ENCODE peak calls at places on chromosomes 12 and 14, in ten cellular contexts. One of them, this sample, is unnamed.

GRCh38 chr12:32568241-32568640 is 110.9 kb upstream of the DNM1L start:
- DNase-seq in adrenal gland: no peak
- DNase-seq in brain microvascular endothelial cell: peak; percentile 56
- DNase-seq in cardiac fibroblast: peak; percentile 95
- DNase-seq in hepatocyte: no peak
- DNase-seq in dorsolateral prefrontal cortex: no peak
- DNase-seq in Jurkat, Clone E6-1: no peak
- DNase-seq in uterus: no peak
- DNase-seq in Caco-2: no peak
- DNase-seq in tibial artery: no peak
- DNase-seq in this sample: peak; percentile 60

GRCh38 chr14:63438065-63438757 is 105.0 kb downstream of the PPP2R5E start:
- DNase-seq in adrenal gland: peak; percentile 66
- DNase-seq in brain microvascular endothelial cell: peak; percentile 88
- DNase-seq in cardiac fibroblast: peak; percentile 97
- DNase-seq in hepatocyte: peak; percentile 58
- DNase-seq in dorsolateral prefrontal cortex: no peak
- DNase-seq in Jurkat, Clone E6-1: peak; percentile 41
- DNase-seq in uterus: peak; percentile 73
- DNase-seq in Caco-2: peak; percentile 18
- DNase-seq in tibial artery: peak; percentile 64
- DNase-seq in this sample: peak; percentile 95

GRCh38 chr12:27343255-27344000 is 10.8 kb downstream of the BMAL2 start:
- DNase-seq in adrenal gland: no peak
- DNase-seq in brain microvascular endothelial cell: peak; percentile 88
- DNase-seq in cardiac fibroblast: peak; percentile 95
- DNase-seq in hepatocyte: peak; percentile 19
- DNase-seq in dorsolateral prefrontal cortex: no peak
- DNase-seq in Jurkat, Clone E6-1: no peak
- DNase-seq in uterus: no peak
- DNase-seq in Caco-2: no peak
- DNase-seq in tibial artery: no peak
- DNase-seq in this sample: peak; percentile 68

GRCh38 chr14:77022219-77022852 is 6.2 kb downstream of the IRF2BPL start:
- DNase-seq in adrenal gland: no peak
- DNase-seq in brain microvascular endothelial cell: no peak
- DNase-seq in cardiac fibroblast: no peak
- DNase-seq in hepatocyte: peak; percentile 17
- DNase-seq in dorsolateral prefrontal cortex: no peak
- DNase-seq in Jurkat, Clone E6-1: no peak
- DNase-seq in uterus: no peak
- DNase-seq in Caco-2: no peak
- DNase-seq in tibial artery: no peak
- DNase-seq in this sample: no peak

GRCh38 chr14:75986439-75986765 is 839 bp downstream of the IFT43 start:
- DNase-seq in adrenal gland: no peak
- DNase-seq in brain microvascular endothelial cell: no peak
- DNase-seq in cardiac fibroblast: no peak
- DNase-seq in hepatocyte: no peak
- DNase-seq in dorsolateral prefrontal cortex: no peak
- DNase-seq in Jurkat, Clone E6-1: no peak
- DNase-seq in uterus: no peak
- DNase-seq in Caco-2: no peak
- DNase-seq in tibial artery: no peak
- DNase-seq in this sample: no peak

GRCh38 chr12:48021485-48022179 is 17.4 kb upstream of the COL2A1 start:
- DNase-seq in adrenal gland: no peak
- DNase-seq in brain microvascular endothelial cell: no peak
- DNase-seq in cardiac fibroblast: no peak
- DNase-seq in hepatocyte: peak; percentile 53
- DNase-seq in dorsolateral prefrontal cortex: no peak
- DNase-seq in Jurkat, Clone E6-1: no peak
- DNase-seq in uterus: no peak
- DNase-seq in Caco-2: peak; percentile 95
- DNase-seq in tibial artery: no peak
- DNase-seq in this sample: no peak

GRCh38 chr14:77043177-77043983 is 14.9 kb upstream of the IRF2BPL start:
- DNase-seq in adrenal gland: no peak
- DNase-seq in brain microvascular endothelial cell: peak; percentile 59
- DNase-seq in cardiac fibroblast: peak; percentile 96
- DNase-seq in hepatocyte: no peak
- DNase-seq in dorsolateral prefrontal cortex: peak; percentile 59
- DNase-seq in Jurkat, Clone E6-1: peak; percentile 68
- DNase-seq in uterus: peak; percentile 64
- DNase-seq in Caco-2: no peak
- DNase-seq in tibial artery: peak; percentile 57
- DNase-seq in this sample: peak; percentile 83

GRCh38 chr12:105773501-105773900 is 365.3 kb downstream of the NUAK1 start:
- DNase-seq in adrenal gland: no peak
- DNase-seq in brain microvascular endothelial cell: no peak
- DNase-seq in cardiac fibroblast: no peak
- DNase-seq in hepatocyte: no peak
- DNase-seq in dorsolateral prefrontal cortex: peak; percentile 13
- DNase-seq in Jurkat, Clone E6-1: no peak
- DNase-seq in uterus: peak; percentile 22
- DNase-seq in Caco-2: no peak
- DNase-seq in tibial artery: no peak
- DNase-seq in this sample: no peak

GRCh38 chr14:52266179-52266578 is 1.3 kb upstream of the PTGDR start:
- DNase-seq in adrenal gland: no peak
- DNase-seq in brain microvascular endothelial cell: peak; percentile 80
- DNase-seq in cardiac fibroblast: peak; percentile 96
- DNase-seq in hepatocyte: no peak
- DNase-seq in dorsolateral prefrontal cortex: no peak
- DNase-seq in Jurkat, Clone E6-1: no peak
- DNase-seq in uterus: peak; percentile 57
- DNase-seq in Caco-2: no peak
- DNase-seq in tibial artery: peak; percentile 75
- DNase-seq in this sample: peak; percentile 96
- H3K4me3 ChIP-seq in adrenal gland: no peak overlapping the region
- H3K4me3 ChIP-seq in brain microvascular endothelial cell: no peak overlapping the region
- H3K4me3 ChIP-seq in cardiac fibroblast: no peak overlapping the region
- H3K4me3 ChIP-seq in hepatocyte: no peak overlapping the region
- H3K4me3 ChIP-seq in dorsolateral prefrontal cortex: no peak overlapping the region
- H3K4me3 ChIP-seq in Jurkat, Clone E6-1: no peak overlapping the region
- H3K4me3 ChIP-seq in uterus: no peak overlapping the region
- H3K4me3 ChIP-seq in Caco-2: no peak overlapping the region
- H3K4me3 ChIP-seq in tibial artery: no peak overlapping the region
- H3K4me3 ChIP-seq in this sample: no peak overlapping the region

GRCh38 chr14:74402264-74403251 is 23.5 kb downstream of the SYNDIG1L start:
- DNase-seq in adrenal gland: no peak
- DNase-seq in brain microvascular endothelial cell: no peak
- DNase-seq in cardiac fibroblast: no peak
- DNase-seq in hepatocyte: no peak
- DNase-seq in dorsolateral prefrontal cortex: no peak
- DNase-seq in Jurkat, Clone E6-1: no peak
- DNase-seq in uterus: no peak
- DNase-seq in Caco-2: no peak
- DNase-seq in tibial artery: no peak
- DNase-seq in this sample: no peak

GRCh38 chr14:74400328-74400727 is 25.7 kb downstream of the SYNDIG1L start:
- DNase-seq in adrenal gland: no peak
- DNase-seq in brain microvascular endothelial cell: peak; percentile 1
- DNase-seq in cardiac fibroblast: peak; percentile 11
- DNase-seq in hepatocyte: no peak
- DNase-seq in dorsolateral prefrontal cortex: no peak
- DNase-seq in Jurkat, Clone E6-1: no peak
- DNase-seq in uterus: no peak
- DNase-seq in Caco-2: peak; percentile 19
- DNase-seq in tibial artery: no peak
- DNase-seq in this sample: no peak

GRCh38 chr14:74403619-74404417 is 22.2 kb downstream of the SYNDIG1L start:
- DNase-seq in adrenal gland: no peak
- DNase-seq in brain microvascular endothelial cell: no peak
- DNase-seq in cardiac fibroblast: no peak
- DNase-seq in hepatocyte: no peak
- DNase-seq in dorsolateral prefrontal cortex: no peak
- DNase-seq in Jurkat, Clone E6-1: no peak
- DNase-seq in uterus: no peak
- DNase-seq in Caco-2: no peak
- DNase-seq in tibial artery: no peak
- DNase-seq in this sample: no peak

GRCh38 chr14:74401504-74402241 is 24.3 kb downstream of the SYNDIG1L start:
- DNase-seq in adrenal gland: no peak
- DNase-seq in brain microvascular endothelial cell: no peak
- DNase-seq in cardiac fibroblast: no peak
- DNase-seq in hepatocyte: peak; percentile 30
- DNase-seq in dorsolateral prefrontal cortex: peak; percentile 14
- DNase-seq in Jurkat, Clone E6-1: peak; percentile 18
- DNase-seq in uterus: no peak
- DNase-seq in Caco-2: peak; percentile 15
- DNase-seq in tibial artery: peak; percentile 39
- DNase-seq in this sample: no peak

DNA sequence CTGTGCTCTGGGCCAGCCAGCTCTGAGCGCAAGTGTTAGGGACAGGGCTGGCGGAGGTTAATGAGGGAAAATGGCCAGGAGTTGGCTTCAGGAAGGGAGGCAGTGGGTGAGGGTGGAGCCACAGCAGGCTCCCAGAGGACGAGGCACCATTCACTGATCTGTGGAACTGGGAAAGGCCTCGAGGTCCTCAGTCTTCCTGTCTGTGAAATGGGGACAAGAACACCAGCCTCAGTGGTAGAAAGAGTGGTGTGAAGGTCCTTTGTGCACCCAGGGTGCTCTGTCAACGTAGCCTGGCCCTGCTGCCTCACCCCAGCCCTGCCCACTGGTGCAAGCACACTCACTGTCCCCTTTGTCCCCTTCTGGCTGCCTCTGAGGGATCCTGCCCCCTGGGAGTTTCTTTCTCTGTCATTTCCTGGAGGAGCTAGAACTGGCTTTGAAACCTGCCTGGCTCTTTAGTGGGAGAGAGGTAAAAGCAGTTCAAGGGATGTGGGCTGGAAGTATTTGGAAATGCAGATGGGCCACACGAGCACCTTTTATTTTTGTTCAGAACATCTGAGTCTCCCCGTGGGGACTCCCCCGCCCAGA is 25.0 kb downstream of the SYNDIG1L start:
- DNase-seq in adrenal gland: no peak
- DNase-seq in brain microvascular endothelial cell: no peak
- DNase-seq in cardiac fibroblast: no peak
- DNase-seq in hepatocyte: no peak
- DNase-seq in dorsolateral prefrontal cortex: no peak
- DNase-seq in Jurkat, Clone E6-1: no peak
- DNase-seq in uterus: no peak
- DNase-seq in Caco-2: no peak
- DNase-seq in tibial artery: no peak
- DNase-seq in this sample: no peak
- H3K4me3 ChIP-seq in adrenal gland: no peak overlapping the region
- H3K4me3 ChIP-seq in brain microvascular endothelial cell: no peak overlapping the region
- H3K4me3 ChIP-seq in cardiac fibroblast: no peak overlapping the region
- H3K4me3 ChIP-seq in hepatocyte: no peak overlapping the region
- H3K4me3 ChIP-seq in dorsolateral prefrontal cortex: no peak overlapping the region
- H3K4me3 ChIP-seq in Jurkat, Clone E6-1: no peak overlapping the region
- H3K4me3 ChIP-seq in uterus: no peak overlapping the region
- H3K4me3 ChIP-seq in Caco-2: no peak overlapping the region
- H3K4me3 ChIP-seq in tibial artery: no peak overlapping the region
- H3K4me3 ChIP-seq in this sample: no peak overlapping the region

DNA sequence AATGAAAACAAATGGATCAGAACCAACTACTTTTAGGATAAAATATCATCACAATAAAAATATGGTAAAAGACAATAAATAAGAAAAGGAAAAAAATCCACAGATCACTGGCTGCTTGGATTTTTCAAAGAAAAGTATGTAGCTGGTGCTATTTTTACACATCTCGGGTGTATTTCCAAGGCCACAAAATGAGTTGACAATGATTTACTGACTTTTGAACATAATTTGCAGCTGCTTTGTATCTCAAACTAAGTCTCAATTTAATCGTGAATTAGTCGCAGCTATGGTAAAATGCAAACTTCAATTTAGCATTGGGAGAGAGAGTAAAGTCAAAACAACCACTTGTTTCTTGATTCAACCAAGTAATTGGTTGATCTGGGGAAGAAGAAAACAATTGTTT is 75.1 kb upstream of the DYRK2 start:
- DNase-seq in adrenal gland: no peak
- DNase-seq in brain microvascular endothelial cell: no peak
- DNase-seq in cardiac fibroblast: no peak
- DNase-seq in hepatocyte: no peak
- DNase-seq in dorsolateral prefrontal cortex: no peak
- DNase-seq in Jurkat, Clone E6-1: no peak
- DNase-seq in uterus: no peak
- DNase-seq in Caco-2: no peak
- DNase-seq in tibial artery: no peak
- DNase-seq in this sample: no peak
- H3K4me3 ChIP-seq in adrenal gland: no peak overlapping the region
- H3K4me3 ChIP-seq in brain microvascular endothelial cell: no peak overlapping the region
- H3K4me3 ChIP-seq in cardiac fibroblast: no peak overlapping the region
- H3K4me3 ChIP-seq in hepatocyte: no peak overlapping the region
- H3K4me3 ChIP-seq in dorsolateral prefrontal cortex: no peak overlapping the region
- H3K4me3 ChIP-seq in Jurkat, Clone E6-1: no peak overlapping the region
- H3K4me3 ChIP-seq in uterus: no peak overlapping the region
- H3K4me3 ChIP-seq in Caco-2: no peak overlapping the region
- H3K4me3 ChIP-seq in tibial artery: no peak overlapping the region
- H3K4me3 ChIP-seq in this sample: no peak overlapping the region

GRCh38 chr12:57726884-57727757 is 11.4 kb downstream of the AGAP2 start:
- DNase-seq in adrenal gland: peak; percentile 56
- DNase-seq in brain microvascular endothelial cell: no peak
- DNase-seq in cardiac fibroblast: no peak
- DNase-seq in hepatocyte: peak; percentile 46
- DNase-seq in dorsolateral prefrontal cortex: no peak
- DNase-seq in Jurkat, Clone E6-1: no peak
- DNase-seq in uterus: no peak
- DNase-seq in Caco-2: no peak
- DNase-seq in tibial artery: no peak
- DNase-seq in this sample: no peak

GRCh38 chr12:57725851-57726150 is 12.7 kb downstream of the AGAP2 start:
- DNase-seq in adrenal gland: no peak
- DNase-seq in brain microvascular endothelial cell: no peak
- DNase-seq in cardiac fibroblast: no peak
- DNase-seq in hepatocyte: no peak
- DNase-seq in dorsolateral prefrontal cortex: no peak
- DNase-seq in Jurkat, Clone E6-1: no peak
- DNase-seq in uterus: no peak
- DNase-seq in Caco-2: no peak
- DNase-seq in tibial artery: no peak
- DNase-seq in this sample: no peak

GRCh38 chr12:57727758-57728395 is 10.7 kb downstream of the AGAP2 start:
- DNase-seq in adrenal gland: no peak
- DNase-seq in brain microvascular endothelial cell: no peak
- DNase-seq in cardiac fibroblast: no peak
- DNase-seq in hepatocyte: no peak
- DNase-seq in dorsolateral prefrontal cortex: no peak
- DNase-seq in Jurkat, Clone E6-1: no peak
- DNase-seq in uterus: no peak
- DNase-seq in Caco-2: no peak
- DNase-seq in tibial artery: no peak
- DNase-seq in this sample: no peak

GRCh38 chr12:57724936-57725740 is 13.4 kb downstream of the AGAP2 start:
- DNase-seq in adrenal gland: no peak
- DNase-seq in brain microvascular endothelial cell: no peak
- DNase-seq in cardiac fibroblast: no peak
- DNase-seq in hepatocyte: peak; percentile 3
- DNase-seq in dorsolateral prefrontal cortex: no peak
- DNase-seq in Jurkat, Clone E6-1: no peak
- DNase-seq in uterus: no peak
- DNase-seq in Caco-2: no peak
- DNase-seq in tibial artery: no peak
- DNase-seq in this sample: no peak

DNA sequence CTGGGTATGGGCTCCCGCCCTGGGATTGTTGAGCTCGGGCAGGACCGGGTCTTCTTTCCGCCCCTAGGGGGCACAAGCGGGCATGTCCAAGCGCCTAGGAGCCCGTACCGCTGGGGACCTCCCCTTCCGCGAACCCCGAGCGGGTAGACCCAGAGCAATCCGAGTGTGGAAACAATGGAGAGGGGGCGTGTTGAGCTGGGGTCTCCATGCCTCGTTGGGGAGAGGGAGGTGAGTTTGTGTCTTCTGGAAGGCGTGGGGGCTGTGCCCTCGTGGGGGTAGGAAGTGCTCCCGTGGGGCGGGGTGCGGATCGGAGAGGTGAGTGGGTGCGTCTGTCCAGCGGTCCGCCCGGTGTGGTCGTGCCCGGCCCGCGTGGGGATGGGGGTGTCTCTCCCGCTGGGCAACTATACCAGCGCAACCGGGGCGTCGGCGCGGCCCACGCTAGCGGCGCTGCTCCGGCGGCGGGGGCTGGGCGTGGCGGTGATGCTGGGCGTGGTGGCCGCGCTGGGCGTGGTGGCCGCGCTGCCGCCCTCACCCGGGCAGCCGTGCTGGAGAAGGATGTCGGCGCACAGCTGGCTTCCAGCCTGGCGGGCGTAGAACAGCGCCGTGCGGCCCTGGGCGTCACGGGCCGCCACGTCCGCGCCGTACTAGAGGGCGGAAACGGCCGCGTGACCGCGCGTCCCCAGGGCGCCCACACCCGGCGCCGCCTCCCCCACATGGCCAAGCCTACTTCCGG is 12.2 kb downstream of the AGAP2 start:
- DNase-seq in adrenal gland: peak; percentile 80
- DNase-seq in brain microvascular endothelial cell: peak; percentile 79
- DNase-seq in cardiac fibroblast: peak; percentile 83
- DNase-seq in hepatocyte: peak; percentile 88
- DNase-seq in dorsolateral prefrontal cortex: peak; percentile 66
- DNase-seq in Jurkat, Clone E6-1: no peak
- DNase-seq in uterus: peak; percentile 82
- DNase-seq in Caco-2: peak; percentile 91
- DNase-seq in tibial artery: peak; percentile 68
- DNase-seq in this sample: no peak
- H3K4me3 ChIP-seq in adrenal gland: no peak overlapping the region
- H3K4me3 ChIP-seq in brain microvascular endothelial cell: peak overlapping the region; percentile 84
- H3K4me3 ChIP-seq in cardiac fibroblast: peak overlapping the region; percentile 80
- H3K4me3 ChIP-seq in hepatocyte: peak overlapping the region; percentile 60
- H3K4me3 ChIP-seq in dorsolateral prefrontal cortex: peak overlapping the region; percentile 59
- H3K4me3 ChIP-seq in Jurkat, Clone E6-1: no peak overlapping the region
- H3K4me3 ChIP-seq in uterus: peak overlapping the region; percentile 59
- H3K4me3 ChIP-seq in Caco-2: peak overlapping the region; percentile 55
- H3K4me3 ChIP-seq in tibial artery: peak overlapping the region; percentile 62
- H3K4me3 ChIP-seq in this sample: peak overlapping the region; percentile 63

This sample was measured in skeletal muscle cell.